ENCODE peak calls at places on chromosomes 6 and 20, in six cellular contexts. R, S, H, G, L and W are unnamed samples.

GRCh38 chr6:157597461-157598312 is 216.7 kb downstream of the ZDHHC14 start:
- DNase-seq in L (no peak), G (peak; percentile 69), S (peak; percentile 35), R (peak; percentile 31), H (peak; percentile 61), W (peak; percentile 46)

GRCh38 chr20:46230811-46231282 is 77.5 kb downstream of the CDH22 start:
- DNase-seq in S (no peak), L (no peak), R (no peak), G (peak; percentile 81), H (no peak), W (no peak)

GRCh38 chr6:104591573-104592334 is 268.0 kb downstream of the HACE1 start:
- DNase-seq in H (no peak), L (no peak), R (no peak), G (no peak), S (no peak), W (no peak)

GRCh38 chr6:26554669-26555504 is 16.7 kb downstream of the HMGN4 start:
- DNase-seq in G (peak; percentile 69), H (peak; percentile 33), L (peak; percentile 13), R (peak; percentile 50), S (peak; percentile 64), W (peak; percentile 77)

GRCh38 chr6:40692311-40692710 is 105.1 kb upstream of the LRFN2 start:
- DNase-seq in R (no peak), L (no peak), H (no peak), G (no peak), S (no peak), W (no peak)

GRCh38 chr6:139147628-139148027 is 12.7 kb downstream of the HECA start:
- DNase-seq in R (no peak), S (no peak), G (no peak), L (no peak), H (peak; percentile 97), W (no peak)

GRCh38 chr6:36139991-36140710 is 9.8 kb downstream of the MAPK13 start:
- DNase-seq in R (no peak), G (no peak), S (no peak), L (no peak), H (no peak), W (no peak)

GRCh38 chr20:39795401-39796272 is 833.5 kb downstream of the DHX35 start:
- DNase-seq in L (peak; percentile 38), R (no peak), G (no peak), H (no peak), S (no peak), W (no peak)

GRCh38 chr6:117536317-117536716 is 53.8 kb downstream of the DCBLD1 start:
- DNase-seq in R (no peak), L (no peak), S (no peak), G (no peak), H (no peak), W (no peak)

GRCh38 chr20:25011831-25012241 is 19.3 kb upstream of the APMAP start:
- DNase-seq in L (no peak), H (no peak), G (no peak), S (no peak), R (no peak), W (no peak)

GRCh38 chr6:39073471-39074355 is 25.1 kb downstream of the GLP1R start:
- DNase-seq in H (no peak), G (no peak), R (no peak), L (no peak), S (no peak), W (no peak)

GRCh38 chr6:140040391-140040790 is 665.9 kb upstream of the CITED2 start:
- DNase-seq in S (no peak), R (no peak), L (no peak), G (no peak), H (no peak), W (no peak)

GRCh38 chr6:13248549-13248948 is 79.8 kb downstream of the TBC1D7 start:
- DNase-seq in R (no peak), S (no peak), L (no peak), G (no peak), H (no peak), W (no peak)

GRCh38 chr6:45898941-45899682 is 116.5 kb downstream of the CLIC5 start:
- DNase-seq in L (no peak), R (no peak), G (no peak), S (no peak), H (no peak), W (no peak)

GRCh38 chr6:13354331-13355042 is 26.1 kb upstream of the TBC1D7 start:
- DNase-seq in R (no peak), S (no peak), H (no peak), L (no peak), G (no peak), W (no peak)

GRCh38 chr20:63202021-63202420 is 13.9 kb downstream of the YTHDF1 start:
- DNase-seq in G (no peak), S (no peak), L (no peak), R (no peak), H (no peak), W (no peak)

GRCh38 chr20:3250091-3250504 is 11.1 kb upstream of the SLC4A11 start:
- DNase-seq in R (no peak), L (no peak), S (no peak), H (no peak), G (no peak), W (no peak)

GRCh38 chr20:63491635-63492230 is 7.2 kb downstream of the EEF1A2 start:
- DNase-seq in S (no peak), L (no peak), G (no peak), H (no peak), R (no peak), W (no peak)

GRCh38 chr6:113406051-113406695 is 451.0 kb upstream of the MARCKS start:
- DNase-seq in G (no peak), H (no peak), R (no peak), S (no peak), L (no peak), W (no peak)

GRCh38 chr6:108655840-108656650 is 95.3 kb downstream of the FOXO3 start:
- DNase-seq in S (no peak), H (no peak), L (peak; percentile 47), R (no peak), G (no peak), W (no peak)

GRCh38 chr6:15783484-15783883 is 120.7 kb upstream of the DTNBP1 start:
- DNase-seq in S (no peak), H (no peak), R (no peak), G (no peak), L (no peak), W (no peak)

GRCh38 chr6:131225127-131225526 is 89.9 kb downstream of the AKAP7 start:
- DNase-seq in H (no peak), G (no peak), R (no peak), L (peak; percentile 22), S (no peak), W (no peak)

GRCh38 chr6:15077006-15077405 is 168.9 kb upstream of the JARID2 start:
- DNase-seq in S (no peak), G (no peak), R (no peak), L (no peak), H (no peak), W (no peak)

GRCh38 chr6:78483141-78483540 is 384.2 kb upstream of the IRAK1BP1 start:
- DNase-seq in G (no peak), R (no peak), L (no peak), H (no peak), S (no peak), W (no peak)

GRCh38 chr6:45576648-45577624 is 199.2 kb upstream of the SUPT3H start:
- DNase-seq in G (no peak), H (no peak), S (no peak), R (no peak), L (no peak), W (no peak)

GRCh38 chr6:142155895-142156757 is 9.1 kb downstream of the VTA1 start:
- DNase-seq in L (no peak), R (no peak), G (no peak), S (no peak), H (peak; percentile 45), W (no peak)

GRCh38 chr6:7047966-7048365 is 59.8 kb upstream of the RREB1 start:
- DNase-seq in L (no peak), G (no peak), R (no peak), S (no peak), H (no peak), W (no peak)

GRCh38 chr20:62519826-62520225 is 44.0 kb upstream of the GATA5 start:
- DNase-seq in H (no peak), L (no peak), R (no peak), G (no peak), S (no peak), W (no peak)

GRCh38 chr20:14470231-14470894 is 133.0 kb upstream of the FLRT3 start:
- DNase-seq in H (peak; percentile 80), G (no peak), S (no peak), L (no peak), R (no peak), W (no peak)

GRCh38 chr6:2229742-2230141 is 15.7 kb downstream of the GMDS start:
- DNase-seq in H (no peak), L (no peak), S (no peak), G (no peak), R (no peak), W (no peak)

GRCh38 chr6:154197176-154197850 is 158.3 kb downstream of the OPRM1 start:
- DNase-seq in H (no peak), S (no peak), R (no peak), L (peak; percentile 92), G (no peak), W (no peak)

GRCh38 chr20:22529150-22530019 is 55.0 kb downstream of the FOXA2 start:
- DNase-seq in S (no peak), H (no peak), G (no peak), L (no peak), R (no peak), W (no peak)